ENCODE peak calls at places on chromosome 9, in five cellular contexts. F is tibial artery; L is CD4-positive, alpha-beta T cell; T is thoracic aorta; X is brain microvascular endothelial cell. E is an unnamed sample.

GRCh38 chr9:2132484-2133082 is 117.4 kb downstream of the SMARCA2 start:
- DNase-seq in F (no peak), L (no peak), T (no peak), X (no peak), E (no peak)

GRCh38 chr9:27117489-27118135 is 8.6 kb downstream of the TEK start:
- DNase-seq in F (peak; percentile 54), L (no peak), T (no peak), X (peak; percentile 34), E (no peak)

GRCh38 chr9:68446836-68447235 is 90.4 kb downstream of the PGM5 start:
- DNase-seq in F (peak; percentile 43), L (no peak), T (no peak), X (no peak), E (no peak)

GRCh38 chr9:974993-975739 is 1.3 kb upstream of the DMRT3 start:
- DNase-seq in F (no peak), L (no peak), T (no peak), X (no peak), E (no peak)

GRCh38 chr9:123194023-123194422 is 74.4 kb downstream of the STRBP start:
- DNase-seq in F (no peak), L (no peak), T (no peak), X (no peak), E (no peak)

GRCh38 chr9:27511771-27512170 is 12.3 kb upstream of the IFNK start:
- DNase-seq in F (no peak), L (no peak), T (no peak), X (no peak), E (no peak)

GRCh38 chr9:136343121-136343883 is 16.0 kb downstream of the GPSM1 start:
- DNase-seq in F (no peak), L (no peak), T (no peak), X (no peak), E (no peak)

GRCh38 chr9:18393340-18394130 is 80.4 kb upstream of the ADAMTSL1 start:
- DNase-seq in F (peak; percentile 27), L (no peak), T (no peak), X (peak; percentile 86), E (peak; percentile 90)

GRCh38 chr9:128072144-128073021 is 4.4 kb downstream of the SLC25A25 start:
- DNase-seq in F (peak; percentile 93), L (no peak), T (peak; percentile 79), X (peak; percentile 43), E (no peak)

GRCh38 chr9:131704988-131705387 is 34.9 kb downstream of the RAPGEF1 start:
- DNase-seq in F (no peak), L (no peak), T (no peak), X (no peak), E (no peak)

GRCh38 chr9:118929317-118929716 is 439.9 kb downstream of the BRINP1 start:
- DNase-seq in F (no peak), L (no peak), T (no peak), X (no peak), E (peak; percentile 40)

GRCh38 chr9:95517559-95517933 is 775 bp upstream of the PTCH1 start:
- DNase-seq in F (no peak), L (no peak), T (no peak), X (no peak), E (no peak)

GRCh38 chr9:85016389-85016997 is 347.0 kb downstream of the NTRK2 start:
- DNase-seq in F (no peak), L (no peak), T (no peak), X (no peak), E (no peak)

GRCh38 chr9:83299556-83299955 is 236.6 kb upstream of the RASEF start:
- DNase-seq in F (no peak), L (no peak), T (no peak), X (peak; percentile 53), E (peak; percentile 61)

DNA sequence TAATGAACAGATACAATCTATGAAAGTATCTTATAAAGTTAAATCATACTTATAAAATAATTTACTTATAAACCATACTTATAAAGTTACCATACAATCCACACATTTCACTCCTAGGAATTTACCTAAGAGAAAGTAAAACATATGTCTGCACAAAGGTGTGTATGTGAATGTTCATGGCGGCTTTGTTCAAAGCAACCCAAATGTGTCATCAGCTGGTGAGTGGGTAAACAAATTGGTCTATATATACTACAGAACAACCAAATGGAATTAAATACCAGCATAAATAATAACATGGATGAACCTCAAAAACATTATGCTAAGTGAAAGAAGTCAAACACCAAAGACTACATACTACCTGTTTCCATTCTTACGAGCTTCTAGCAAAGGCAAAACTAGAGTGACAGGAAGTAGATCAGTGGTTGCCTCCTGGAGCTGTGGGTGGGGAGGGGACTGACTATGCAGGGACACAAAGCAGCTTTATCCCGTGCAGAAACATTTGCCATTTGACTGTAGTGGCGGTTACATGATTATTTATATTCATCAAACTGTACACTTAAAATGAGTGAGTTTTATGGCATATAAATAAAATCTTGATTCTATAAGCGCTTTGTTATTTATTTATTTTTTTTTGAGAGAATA is 10.6 kb downstream of the TRAF1 start:
- DNase-seq in F (no peak), L (no peak), T (no peak), X (no peak), E (no peak)
- H3K27ac ChIP-seq in F (peak overlapping the region; percentile 94), L (peak overlapping the region; percentile 61), T (peak overlapping the region; percentile 96), X (no peak overlapping the region), E (peak overlapping the region; percentile 49)

GRCh38 chr9:12812710-12813109 is 37.9 kb downstream of the LURAP1L start:
- DNase-seq in F (no peak), L (no peak), T (no peak), X (no peak), E (no peak)
- H3K27ac ChIP-seq in F (no peak overlapping the region), L (no peak overlapping the region), T (peak overlapping the region; percentile 9), X (peak overlapping the region; percentile 97), E (peak overlapping the region; percentile 99)

GRCh38 chr9:36102742-36103495 is 33.6 kb upstream of the GLIPR2 start:
- DNase-seq in F (peak; percentile 75), L (peak; percentile 84), T (peak; percentile 45), X (peak; percentile 79), E (peak; percentile 16)
- H3K27ac ChIP-seq in F (no peak overlapping the region), L (no peak overlapping the region), T (no peak overlapping the region), X (peak overlapping the region; percentile 86), E (peak overlapping the region; percentile 29)

DNA sequence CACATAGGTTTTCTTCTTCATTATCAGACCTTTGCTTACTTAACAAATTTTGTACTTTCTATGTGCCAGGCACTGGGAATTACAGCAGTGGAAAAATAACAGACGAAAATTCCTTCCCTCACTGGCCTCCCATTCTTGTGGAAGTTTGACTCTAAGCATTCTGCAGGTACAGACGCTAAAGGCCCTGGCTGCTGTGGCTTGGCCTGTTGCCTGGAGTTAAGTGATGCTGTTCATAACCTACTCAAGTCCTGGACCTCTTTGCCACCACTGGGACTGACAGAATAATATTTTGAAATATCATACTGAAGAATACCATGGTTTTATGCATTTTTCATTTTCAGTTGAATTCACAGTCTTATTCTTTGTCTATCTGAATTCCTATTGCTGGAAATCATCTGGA is 97.3 kb upstream of the SPATA31C2 start:
- DNase-seq in F (no peak), L (no peak), T (no peak), X (no peak), E (no peak)
- H3K27ac ChIP-seq in F (no peak overlapping the region), L (no peak overlapping the region), T (no peak overlapping the region), X (no peak overlapping the region), E (no peak overlapping the region)

DNA sequence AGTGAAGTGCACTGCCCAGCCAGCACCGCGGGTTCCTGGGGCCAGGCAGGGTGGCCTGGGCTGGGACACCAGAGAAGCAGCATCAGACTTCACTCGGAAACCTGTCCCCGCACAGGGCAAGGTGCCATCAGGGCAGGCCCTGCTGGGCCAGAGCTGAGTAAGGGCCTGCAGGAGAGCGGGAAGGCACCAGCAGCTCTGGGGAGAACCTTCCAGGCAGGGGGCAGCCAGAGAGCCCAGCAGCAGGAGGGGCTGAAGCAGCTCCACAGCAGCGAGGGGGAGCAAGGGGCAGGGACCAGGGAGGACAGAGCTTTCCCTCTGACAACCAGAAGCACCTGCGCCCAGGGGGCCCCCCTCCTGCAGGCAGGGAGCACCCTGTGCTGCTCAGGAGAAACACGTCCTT is 61.1 kb downstream of the VAV2 start:
- DNase-seq in F (no peak), L (no peak), T (no peak), X (no peak), E (no peak)
- H3K27ac ChIP-seq in F (no peak overlapping the region), L (no peak overlapping the region), T (no peak overlapping the region), X (no peak overlapping the region), E (no peak overlapping the region)

GRCh38 chr9:90807006-90807405 is 5.4 kb downstream of the SYK start:
- DNase-seq in F (no peak), L (no peak), T (no peak), X (no peak), E (no peak)

GRCh38 chr9:90802534-90802933 is 915 bp downstream of the SYK start:
- DNase-seq in F (no peak), L (no peak), T (no peak), X (no peak), E (no peak)

GRCh38 chr9:90808226-90808797 is 6.7 kb downstream of the SYK start:
- DNase-seq in F (no peak), L (no peak), T (no peak), X (no peak), E (no peak)

GRCh38 chr9:90803860-90804593 is 2.4 kb downstream of the SYK start:
- DNase-seq in F (no peak), L (no peak), T (no peak), X (no peak), E (no peak)

DNA sequence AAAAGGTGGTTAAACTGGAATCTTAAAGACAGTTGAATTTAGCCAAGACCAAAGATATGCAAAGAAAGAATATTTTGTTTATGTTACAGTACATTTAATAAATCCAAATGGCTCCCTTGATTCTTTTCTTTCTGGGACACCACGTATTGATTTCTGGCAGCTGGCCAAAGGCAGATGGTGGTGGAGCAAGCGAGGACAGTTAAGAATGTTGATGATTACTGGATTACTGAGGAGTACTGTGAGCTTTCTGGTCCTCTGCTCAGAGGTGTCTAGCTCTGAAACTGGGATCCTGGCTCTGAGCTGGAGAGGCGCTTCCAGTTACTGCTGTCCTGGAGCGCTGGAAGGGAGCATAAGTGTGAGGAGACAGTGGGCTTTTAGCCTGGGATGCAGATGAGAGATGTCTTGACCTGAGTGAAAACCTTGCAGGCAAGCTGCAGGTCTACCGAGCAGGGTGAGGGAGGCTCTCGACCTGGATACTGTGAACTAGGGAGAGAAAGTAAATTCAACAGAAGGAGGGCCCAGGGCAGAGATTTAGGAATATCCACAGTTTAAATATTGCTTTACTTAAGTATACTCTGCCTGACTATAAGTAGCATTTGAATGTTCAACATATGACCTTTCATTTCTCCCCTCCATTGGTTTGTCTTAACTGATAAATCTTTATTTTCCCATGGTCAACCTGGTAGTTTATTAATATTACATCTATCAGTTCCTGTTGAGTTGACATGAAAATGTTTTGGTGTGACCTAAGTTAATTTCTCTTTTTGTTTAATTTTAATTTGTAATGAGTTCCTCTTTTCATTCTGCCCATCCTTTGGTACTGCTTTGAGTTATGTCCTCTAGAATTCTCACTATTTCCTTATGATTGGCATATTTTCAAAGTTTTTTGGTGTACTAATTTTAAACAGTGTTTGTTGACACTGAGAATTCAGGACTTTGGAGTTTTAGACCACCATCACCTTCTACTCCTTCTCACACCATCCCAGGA is 3.7 kb downstream of the SYK start:
- DNase-seq in F (no peak), L (no peak), T (no peak), X (no peak), E (no peak)
- H3K27ac ChIP-seq in F (no peak overlapping the region), L (no peak overlapping the region), T (no peak overlapping the region), X (no peak overlapping the region), E (no peak overlapping the region)

DNA sequence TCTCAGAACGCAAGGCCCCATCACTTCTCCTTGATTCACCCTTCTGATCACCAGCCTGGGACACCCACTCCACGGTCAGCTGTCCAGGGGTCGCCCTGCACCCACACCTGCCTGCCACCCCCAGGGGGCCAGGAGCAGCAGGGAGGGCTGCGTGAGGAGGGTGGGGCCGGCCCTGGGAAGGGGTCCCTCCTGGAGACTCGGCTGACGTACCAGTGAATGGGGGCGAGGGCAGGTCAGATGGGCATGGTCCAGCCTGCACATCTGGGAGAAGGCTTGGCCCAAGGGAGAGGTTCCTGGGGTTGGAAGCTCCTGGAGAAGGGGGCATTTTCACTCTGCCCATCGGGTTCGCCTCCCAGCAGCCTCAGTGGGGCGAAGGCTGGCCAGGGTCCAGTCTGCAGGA is 21.8 kb upstream of the SARDH start:
- DNase-seq in F (no peak), L (no peak), T (no peak), X (no peak), E (no peak)
- H3K27ac ChIP-seq in F (no peak overlapping the region), L (no peak overlapping the region), T (no peak overlapping the region), X (no peak overlapping the region), E (no peak overlapping the region)

E was measured in epithelial cell of prostate.